ENCODE peak calls at places on chromosomes 5 and 9, in four cellular contexts. One of them, this sample, is unnamed.

GRCh38 chr9:114261987-114262386 is 60.9 kb upstream of the ORM1 start:
- DNase-seq in mesendoderm: no peak
- DNase-seq in H9: no peak
- DNase-seq in mesenchymal stem cell: no peak
- DNase-seq in this sample: no peak

GRCh38 chr5:123092696-123093095 is 3.7 kb downstream of the PRDM6 start:
- DNase-seq in H9: no peak
- DNase-seq in mesendoderm: peak; percentile 13
- DNase-seq in mesenchymal stem cell: no peak
- DNase-seq in this sample: peak; percentile 19

GRCh38 chr9:93124793-93125192 is 9.3 kb downstream of the NINJ1 start:
- DNase-seq in mesenchymal stem cell: no peak
- DNase-seq in mesendoderm: no peak
- DNase-seq in H9: peak; percentile 18
- DNase-seq in this sample: no peak

GRCh38 chr9:132546148-132547051 is 36.0 kb upstream of the BARHL1 start:
- DNase-seq in mesendoderm: peak; percentile 60
- DNase-seq in H9: peak; percentile 74
- DNase-seq in mesenchymal stem cell: peak; percentile 49
- DNase-seq in this sample: no peak

GRCh38 chr9:72140582-72140981 is 8.7 kb upstream of the GDA start:
- DNase-seq in mesenchymal stem cell: no peak
- DNase-seq in H9: no peak
- DNase-seq in mesendoderm: peak; percentile 30
- DNase-seq in this sample: no peak

GRCh38 chr5:50786073-50786472 is 119.6 kb downstream of the PARP8 start:
- DNase-seq in mesendoderm: no peak
- DNase-seq in mesenchymal stem cell: peak; percentile 30
- DNase-seq in H9: no peak
- DNase-seq in this sample: no peak

GRCh38 chr5:128216860-128217531 is 133.4 kb downstream of the SLC12A2 start:
- DNase-seq in H9: no peak
- DNase-seq in mesenchymal stem cell: no peak
- DNase-seq in mesendoderm: no peak
- DNase-seq in this sample: peak; percentile 70

GRCh38 chr5:123297866-123298265 is 125.3 kb downstream of the CEP120 start:
- DNase-seq in mesendoderm: no peak
- DNase-seq in H9: no peak
- DNase-seq in mesenchymal stem cell: no peak
- DNase-seq in this sample: peak; percentile 47

GRCh38 chr9:28212979-28213378 is 639.7 kb upstream of the C9orf72 start:
- DNase-seq in H9: no peak
- DNase-seq in mesendoderm: peak; percentile 52
- DNase-seq in mesenchymal stem cell: peak; percentile 89
- DNase-seq in this sample: peak; percentile 56

GRCh38 chr5:65808261-65808741 is 86.3 kb downstream of the NLN start:
- DNase-seq in H9: no peak
- DNase-seq in mesenchymal stem cell: no peak
- DNase-seq in mesendoderm: no peak
- DNase-seq in this sample: peak; percentile 10

GRCh38 chr9:98263482-98264357 is 8.3 kb upstream of the TBC1D2 start:
- DNase-seq in mesendoderm: peak; percentile 90
- DNase-seq in mesenchymal stem cell: peak; percentile 80
- DNase-seq in H9: peak; percentile 89
- DNase-seq in this sample: peak; percentile 84

GRCh38 chr9:129555512-129556203 is 65.2 kb downstream of the C9orf50 start:
- DNase-seq in H9: no peak
- DNase-seq in mesenchymal stem cell: no peak
- DNase-seq in mesendoderm: no peak
- DNase-seq in this sample: peak; percentile 26

GRCh38 chr9:129558063-129558550 is 62.8 kb downstream of the C9orf50 start:
- DNase-seq in H9: no peak
- DNase-seq in mesendoderm: no peak
- DNase-seq in mesenchymal stem cell: no peak
- DNase-seq in this sample: no peak

GRCh38 chr9:129557192-129558036 is 63.5 kb downstream of the C9orf50 start:
- DNase-seq in mesenchymal stem cell: peak; percentile 41
- DNase-seq in H9: peak; percentile 98
- DNase-seq in mesendoderm: peak; percentile 98
- DNase-seq in this sample: peak; percentile 74

GRCh38 chr9:129554649-129555048 is 66.3 kb downstream of the C9orf50 start:
- DNase-seq in mesendoderm: no peak
- DNase-seq in mesenchymal stem cell: no peak
- DNase-seq in H9: no peak
- DNase-seq in this sample: no peak

DNA sequence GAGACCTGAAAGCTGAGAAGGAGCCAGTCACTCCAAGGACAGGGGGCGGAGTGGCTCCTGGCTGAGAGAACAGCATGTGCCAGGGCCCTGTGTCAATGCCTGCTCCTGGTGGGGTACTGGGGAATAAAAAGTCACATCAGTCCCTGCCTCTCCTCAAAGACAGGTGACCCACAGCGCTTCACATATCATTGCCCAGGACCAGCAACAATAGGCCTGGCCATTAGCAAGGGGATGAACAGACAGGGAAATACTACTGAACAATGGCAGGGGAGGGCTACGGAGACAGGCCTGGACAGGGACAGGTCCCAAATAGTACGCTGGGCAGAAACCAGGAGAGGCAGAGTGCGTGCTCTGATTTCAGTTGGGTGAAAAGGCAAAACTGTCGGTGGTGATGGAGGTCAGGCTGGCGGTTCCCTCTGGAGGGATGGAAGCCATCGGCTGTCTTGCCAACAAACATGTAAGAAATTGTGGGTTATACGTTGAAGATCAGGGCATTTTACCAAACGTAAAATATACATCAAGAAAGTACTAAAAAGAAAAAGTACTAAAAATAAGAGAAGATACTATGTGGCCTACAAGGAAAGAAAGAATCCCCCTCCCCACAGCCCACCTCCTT is 64.2 kb downstream of the C9orf50 start:
- DNase-seq in H9: no peak
- DNase-seq in mesendoderm: no peak
- DNase-seq in mesenchymal stem cell: no peak
- DNase-seq in this sample: no peak
- H4K8ac ChIP-seq in H9: no peak overlapping the region
- H4K8ac ChIP-seq in mesendoderm: no peak overlapping the region
- H4K8ac ChIP-seq in mesenchymal stem cell: peak overlapping the region; percentile 99
- H4K8ac ChIP-seq in this sample: peak overlapping the region; percentile 98

DNA sequence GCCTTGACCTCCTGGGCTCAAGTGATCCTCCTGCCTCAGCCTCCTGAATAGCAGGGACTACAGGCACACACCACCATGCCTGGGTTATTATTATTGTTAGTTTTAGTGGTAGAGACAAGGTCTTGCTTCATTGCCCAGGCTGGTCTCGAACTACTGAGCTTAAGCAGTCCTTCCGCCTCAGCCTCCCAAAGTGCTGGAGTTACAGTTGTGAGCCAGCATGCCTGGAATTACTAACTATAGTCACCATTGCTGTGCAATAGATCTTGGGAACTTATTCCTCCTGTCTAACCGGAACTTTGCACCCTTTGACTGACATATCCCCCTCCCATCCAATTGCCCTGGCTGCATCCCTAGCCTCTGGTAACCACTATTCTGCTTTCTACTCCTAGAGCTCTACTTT is 3.4 kb downstream of the FAM151B start:
- DNase-seq in mesenchymal stem cell: no peak
- DNase-seq in H9: no peak
- DNase-seq in mesendoderm: no peak
- DNase-seq in this sample: no peak
- H4K8ac ChIP-seq in mesenchymal stem cell: no peak overlapping the region
- H4K8ac ChIP-seq in H9: no peak overlapping the region
- H4K8ac ChIP-seq in mesendoderm: no peak overlapping the region
- H4K8ac ChIP-seq in this sample: no peak overlapping the region

DNA sequence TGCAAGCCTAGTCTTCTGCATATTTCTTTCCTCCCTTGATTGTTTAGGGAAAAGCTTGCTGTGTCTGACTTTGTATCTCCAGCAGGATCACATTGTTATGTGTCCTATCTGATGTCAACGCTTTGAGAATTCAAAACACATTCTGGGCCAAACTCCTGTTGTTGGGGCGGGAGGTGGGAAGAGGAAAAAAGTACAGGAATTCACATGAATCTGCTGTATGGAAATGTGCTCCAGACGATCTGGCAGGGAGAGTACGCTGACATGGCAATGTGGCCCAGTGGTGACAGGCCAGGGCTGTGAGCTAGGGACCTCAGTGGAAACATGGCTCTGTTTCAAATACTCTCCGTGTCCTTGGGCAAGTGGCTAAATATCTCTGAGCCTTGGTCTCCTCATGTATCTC is 87.4 kb upstream of the GNA14 start:
- DNase-seq in mesenchymal stem cell: no peak
- DNase-seq in mesendoderm: peak; percentile 33
- DNase-seq in H9: no peak
- DNase-seq in this sample: peak; percentile 17
- H4K8ac ChIP-seq in mesenchymal stem cell: no peak overlapping the region
- H4K8ac ChIP-seq in mesendoderm: no peak overlapping the region
- H4K8ac ChIP-seq in H9: no peak overlapping the region
- H4K8ac ChIP-seq in this sample: peak overlapping the region; percentile 4

GRCh38 chr9:109385499-109385898 is 64.6 kb upstream of the EPB41L4B start:
- DNase-seq in mesenchymal stem cell: no peak
- DNase-seq in mesendoderm: no peak
- DNase-seq in H9: no peak
- DNase-seq in this sample: no peak

GRCh38 chr9:109383356-109383755 is 62.5 kb upstream of the EPB41L4B start:
- DNase-seq in H9: no peak
- DNase-seq in mesenchymal stem cell: no peak
- DNase-seq in mesendoderm: no peak
- DNase-seq in this sample: no peak

GRCh38 chr9:109382585-109382984 is 61.7 kb upstream of the EPB41L4B start:
- DNase-seq in H9: no peak
- DNase-seq in mesendoderm: no peak
- DNase-seq in mesenchymal stem cell: no peak
- DNase-seq in this sample: no peak

GRCh38 chr9:109382182-109382581 is 61.3 kb upstream of the EPB41L4B start:
- DNase-seq in H9: no peak
- DNase-seq in mesendoderm: no peak
- DNase-seq in mesenchymal stem cell: no peak
- DNase-seq in this sample: no peak

GRCh38 chr9:109383947-109384346 is 63.1 kb upstream of the EPB41L4B start:
- DNase-seq in mesendoderm: no peak
- DNase-seq in H9: no peak
- DNase-seq in mesenchymal stem cell: no peak
- DNase-seq in this sample: no peak
- H4K8ac ChIP-seq in mesendoderm: no peak overlapping the region
- H4K8ac ChIP-seq in H9: no peak overlapping the region
- H4K8ac ChIP-seq in mesenchymal stem cell: no peak overlapping the region
- H4K8ac ChIP-seq in this sample: no peak overlapping the region

GRCh38 chr5:1034986-1035385 is 26.4 kb downstream of the NKD2 start:
- DNase-seq in mesenchymal stem cell: no peak
- DNase-seq in H9: no peak
- DNase-seq in mesendoderm: no peak
- DNase-seq in this sample: no peak

GRCh38 chr5:1035421-1036405 is 27.1 kb downstream of the NKD2 start:
- DNase-seq in H9: no peak
- DNase-seq in mesenchymal stem cell: no peak
- DNase-seq in mesendoderm: no peak
- DNase-seq in this sample: no peak

GRCh38 chr5:1037671-1038416 is 29.2 kb downstream of the NKD2 start:
- DNase-seq in mesenchymal stem cell: no peak
- DNase-seq in mesendoderm: no peak
- DNase-seq in H9: no peak
- DNase-seq in this sample: no peak

GRCh38 chr5:1037123-1037670 is 28.6 kb downstream of the NKD2 start:
- DNase-seq in mesendoderm: no peak
- DNase-seq in H9: no peak
- DNase-seq in mesenchymal stem cell: no peak
- DNase-seq in this sample: no peak

GRCh38 chr5:1036504-1037122 is 28.0 kb downstream of the NKD2 start:
- DNase-seq in mesenchymal stem cell: no peak
- DNase-seq in H9: no peak
- DNase-seq in mesendoderm: no peak
- DNase-seq in this sample: no peak
- H4K8ac ChIP-seq in mesenchymal stem cell: no peak overlapping the region
- H4K8ac ChIP-seq in H9: no peak overlapping the region
- H4K8ac ChIP-seq in mesendoderm: no peak overlapping the region
- H4K8ac ChIP-seq in this sample: no peak overlapping the region

GRCh38 chr9:91817106-91817492 is 132.9 kb downstream of the ROR2 start:
- DNase-seq in H9: no peak
- DNase-seq in mesendoderm: no peak
- DNase-seq in mesenchymal stem cell: no peak
- DNase-seq in this sample: no peak
- H4K8ac ChIP-seq in H9: no peak overlapping the region
- H4K8ac ChIP-seq in mesendoderm: no peak overlapping the region
- H4K8ac ChIP-seq in mesenchymal stem cell: peak overlapping the region; percentile 33
- H4K8ac ChIP-seq in this sample: peak overlapping the region; percentile 53

DNA sequence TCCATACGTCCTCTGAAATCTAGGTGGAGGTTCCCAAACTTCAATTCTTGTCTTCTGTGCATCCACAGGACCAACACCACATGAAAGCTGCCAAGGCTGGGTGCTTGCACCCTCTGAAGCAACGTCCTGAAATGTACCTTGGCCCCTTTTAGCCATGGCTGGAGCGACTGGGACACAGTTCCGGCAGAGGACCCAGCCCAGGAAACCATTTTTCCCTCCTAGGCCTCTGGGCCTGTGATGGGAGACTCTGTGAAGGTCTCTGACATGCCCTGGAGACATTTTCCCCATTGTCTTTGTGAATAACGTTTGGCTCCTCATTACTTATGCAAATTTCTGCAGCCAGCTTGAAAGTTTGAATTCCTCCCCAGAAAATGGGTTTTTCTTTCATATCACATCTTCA is 261.8 kb upstream of the RFX3 start:
- DNase-seq in H9: no peak
- DNase-seq in mesendoderm: no peak
- DNase-seq in mesenchymal stem cell: no peak
- DNase-seq in this sample: no peak
- H4K8ac ChIP-seq in H9: no peak overlapping the region
- H4K8ac ChIP-seq in mesendoderm: no peak overlapping the region
- H4K8ac ChIP-seq in mesenchymal stem cell: no peak overlapping the region
- H4K8ac ChIP-seq in this sample: no peak overlapping the region

This sample was measured in IMR-90.